ENCODE peak calls at places on chromosomes 3 and 15, in ten cellular contexts. T is AG04450, W is GM23248, K is stomach, L is Karpas-422, S is ovary, J is hepatocyte, F is sigmoid colon, R is K562, C is heart left ventricle. P is an unnamed sample.
A peak's percentile ranks its signal among the peaks of the same experiment; 100 is the strongest.

GRCh38 chr15:58484794-58485600 is 53.2 kb downstream of the LIPC start:
- DNase-seq in T (no peak), W (no peak), K (no peak), L (no peak), S (no peak), J (no peak), F (no peak), R (no peak), C (no peak), P (peak; percentile 57)

GRCh38 chr3:147411235-147411607 is 2.1 kb downstream of the ZIC1 start:
- DNase-seq in T (no peak), W (peak; percentile 84), K (no peak), L (no peak), S (no peak), J (no peak), F (no peak), R (no peak), C (no peak), P (no peak)

GRCh38 chr15:86002444-86002843 is 77.2 kb upstream of the AGBL1 start:
- DNase-seq in T (no peak), W (no peak), K (no peak), L (no peak), S (no peak), J (no peak), F (no peak), R (no peak), C (no peak), P (no peak)

GRCh38 chr3:177182352-177182751 is 14.9 kb downstream of the TBL1XR1 start:
- DNase-seq in T (no peak), W (no peak), K (no peak), L (no peak), S (no peak), J (no peak), F (no peak), R (no peak), C (no peak), P (no peak)

GRCh38 chr3:85760342-85760741 is 801.6 kb downstream of the CADM2 start:
- DNase-seq in T (no peak), W (no peak), K (no peak), L (no peak), S (no peak), J (no peak), F (no peak), R (no peak), C (no peak), P (no peak)

GRCh38 chr3:24180616-24181015 is 235.5 kb downstream of the NR1D2 start:
- DNase-seq in T (no peak), W (no peak), K (no peak), L (no peak), S (no peak), J (no peak), F (no peak), R (no peak), C (no peak), P (no peak)

GRCh38 chr15:89117790-89118189 is 29.5 kb downstream of the ABHD2 start:
- DNase-seq in T (no peak), W (no peak), K (no peak), L (no peak), S (no peak), J (no peak), F (no peak), R (no peak), C (no peak), P (no peak)

GRCh38 chr15:57573151-57573550 is 18.6 kb upstream of the MYZAP start:
- DNase-seq in T (no peak), W (no peak), K (no peak), L (no peak), S (no peak), J (no peak), F (no peak), R (no peak), C (no peak), P (no peak)

DNA sequence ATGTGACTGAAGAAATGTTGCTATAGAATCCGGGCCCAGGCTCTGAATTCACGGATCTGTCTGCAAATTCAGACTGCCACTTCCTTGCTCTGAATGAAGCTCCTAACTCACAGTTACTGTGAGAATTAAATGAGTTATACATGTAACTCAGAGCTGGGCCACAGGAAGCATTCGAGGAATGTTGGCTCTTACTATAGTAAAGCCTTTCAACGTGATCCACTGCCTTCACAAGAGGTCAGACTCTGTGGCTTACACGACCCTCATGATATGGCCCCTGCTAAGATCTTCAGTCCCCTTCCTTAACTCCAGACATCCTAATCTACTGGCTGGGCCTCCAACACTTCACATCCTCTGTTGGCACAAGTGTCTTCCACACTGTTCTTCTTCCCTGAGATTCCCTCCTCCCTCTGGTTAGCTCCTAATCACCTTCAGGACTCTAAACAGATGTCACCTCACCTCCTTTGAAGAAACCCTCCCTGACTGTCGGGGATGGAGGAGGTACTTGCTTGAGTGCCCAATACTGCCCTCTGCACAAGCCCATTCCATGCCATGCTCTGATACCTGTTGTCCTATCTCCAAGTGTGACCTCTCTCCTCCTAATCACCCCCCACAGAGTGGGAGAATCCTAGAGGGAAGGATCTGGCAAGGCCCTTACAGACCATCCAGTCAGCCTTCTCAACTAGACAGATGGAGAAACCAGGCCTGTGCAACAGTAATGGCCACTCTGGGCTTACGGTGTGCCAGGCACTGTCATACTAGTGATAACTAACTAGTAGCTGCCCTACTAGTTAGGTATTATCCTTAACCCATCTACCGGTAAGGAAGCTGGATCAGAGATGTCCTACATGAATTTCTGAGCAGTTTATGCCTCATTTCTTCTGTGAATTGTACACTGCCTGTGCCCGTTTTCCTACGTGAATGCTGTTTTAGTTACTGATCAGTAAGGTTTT is 1.3 kb downstream of the ACTR8 start:
- DNase-seq in T (no peak), W (peak; percentile 61), K (no peak), L (no peak), S (no peak), J (no peak), F (no peak), R (no peak), C (no peak), P (no peak)
- H3K27ac ChIP-seq in T (peak overlapping the region; percentile 53), W (peak overlapping the region; percentile 76), K (no peak overlapping the region), L (no peak overlapping the region), S (no peak overlapping the region), J (peak overlapping the region; percentile 94), F (no peak overlapping the region), R (peak overlapping the region; percentile 85), C (no peak overlapping the region), P (no peak overlapping the region)

GRCh38 chr15:80679805-80680175 is 15.3 kb upstream of the ABHD17C start:
- DNase-seq in T (no peak), W (no peak), K (no peak), L (no peak), S (no peak), J (peak; percentile 21), F (no peak), R (no peak), C (no peak), P (no peak)

GRCh38 chr15:80673561-80674244 is 21.4 kb upstream of the ABHD17C start:
- DNase-seq in T (no peak), W (no peak), K (no peak), L (no peak), S (no peak), J (no peak), F (no peak), R (no peak), C (no peak), P (no peak)

GRCh38 chr15:80679167-80679804 is 15.8 kb upstream of the ABHD17C start:
- DNase-seq in T (no peak), W (no peak), K (no peak), L (no peak), S (no peak), J (peak; percentile 17), F (no peak), R (no peak), C (no peak), P (no peak)

GRCh38 chr15:80674245-80674614 is 20.9 kb upstream of the ABHD17C start:
- DNase-seq in T (peak; percentile 27), W (peak; percentile 15), K (no peak), L (no peak), S (no peak), J (no peak), F (no peak), R (no peak), C (no peak), P (no peak)

DNA sequence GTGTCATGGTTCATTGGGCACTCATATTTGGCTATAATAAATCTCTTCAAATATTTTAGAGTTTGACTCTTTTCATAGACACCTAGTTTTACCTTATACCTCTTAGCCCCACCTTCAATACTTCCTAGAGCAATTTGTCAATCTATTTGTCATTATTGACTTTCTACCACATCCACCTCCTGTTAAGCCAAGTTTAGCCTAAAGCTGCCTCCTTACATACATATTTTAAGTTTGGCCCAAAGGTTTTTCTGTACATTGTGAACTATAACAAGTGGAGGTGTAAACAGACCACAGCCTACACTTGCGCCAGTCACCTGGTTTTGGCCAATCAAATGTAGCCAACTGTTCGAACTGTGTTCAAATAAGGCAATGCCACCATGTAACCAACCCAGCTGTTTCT is 18.1 kb upstream of the ABHD17C start:
- DNase-seq in T (no peak), W (no peak), K (no peak), L (no peak), S (no peak), J (no peak), F (no peak), R (no peak), C (no peak), P (no peak)
- H3K4me3 ChIP-seq in T (no peak overlapping the region), W (no peak overlapping the region), K (no peak overlapping the region), L (no peak overlapping the region), S (no peak overlapping the region), J (no peak overlapping the region), F (no peak overlapping the region), R (no peak overlapping the region), C (no peak overlapping the region), P (no peak overlapping the region)

GRCh38 chr3:98972720-98973119 is 71.2 kb upstream of the DCBLD2 start:
- DNase-seq in T (no peak), W (no peak), K (no peak), L (no peak), S (no peak), J (no peak), F (no peak), R (peak; percentile 8), C (no peak), P (no peak)

GRCh38 chr3:98968824-98969223 is 67.3 kb upstream of the DCBLD2 start:
- DNase-seq in T (no peak), W (no peak), K (no peak), L (no peak), S (no peak), J (no peak), F (no peak), R (no peak), C (no peak), P (no peak)

GRCh38 chr3:98972155-98972554 is 70.7 kb upstream of the DCBLD2 start:
- DNase-seq in T (peak; percentile 86), W (peak; percentile 89), K (no peak), L (no peak), S (no peak), J (no peak), F (no peak), R (no peak), C (no peak), P (no peak)

GRCh38 chr3:98969295-98969694 is 67.8 kb upstream of the DCBLD2 start:
- DNase-seq in T (no peak), W (no peak), K (no peak), L (no peak), S (no peak), J (no peak), F (no peak), R (no peak), C (no peak), P (no peak)

DNA sequence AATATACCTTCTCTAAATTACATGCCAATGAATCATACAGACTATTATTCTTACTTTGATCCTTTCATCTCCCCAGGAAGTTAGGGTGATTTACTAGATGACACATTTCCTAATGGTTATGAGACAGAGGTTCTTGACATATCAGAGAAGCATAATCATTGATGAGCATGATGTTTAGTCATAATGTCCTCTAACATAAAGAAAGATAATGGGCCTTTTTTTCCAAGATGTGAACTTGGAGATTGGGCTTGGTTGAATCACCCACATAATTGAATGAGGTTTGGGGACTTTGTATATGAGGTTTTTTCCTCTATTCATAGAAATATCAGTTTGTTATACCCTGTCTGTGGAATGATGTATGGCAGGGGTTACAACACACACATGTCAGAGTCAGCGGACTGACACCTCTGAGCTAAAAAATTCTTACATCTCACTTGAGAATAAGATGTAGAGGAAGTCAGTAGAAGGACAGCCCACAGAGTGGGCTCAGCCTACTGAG is 69.7 kb upstream of the DCBLD2 start:
- DNase-seq in T (no peak), W (peak; percentile 87), K (no peak), L (no peak), S (no peak), J (no peak), F (no peak), R (no peak), C (no peak), P (no peak)
- H3K27ac ChIP-seq in T (peak overlapping the region; percentile 87), W (peak overlapping the region; percentile 81), K (no peak overlapping the region), L (no peak overlapping the region), S (no peak overlapping the region), J (no peak overlapping the region), F (no peak overlapping the region), R (no peak overlapping the region), C (no peak overlapping the region), P (no peak overlapping the region)

GRCh38 chr3:169542347-169542751 is 121.2 kb downstream of the MECOM start:
- DNase-seq in T (no peak), W (no peak), K (no peak), L (no peak), S (no peak), J (no peak), F (no peak), R (no peak), C (peak; percentile 33), P (no peak)
- H3K4me3 ChIP-seq in T (no peak overlapping the region), W (no peak overlapping the region), K (no peak overlapping the region), L (no peak overlapping the region), S (no peak overlapping the region), J (no peak overlapping the region), F (no peak overlapping the region), R (no peak overlapping the region), C (no peak overlapping the region), P (no peak overlapping the region)